ENCODE peak calls at places on chromosome 10, in four cellular contexts. One of them, this sample, is unnamed.

GRCh38 chr10:19966751-19967150 is 150.5 kb downstream of the PLXDC2 start:
- DNase-seq in kidney: no peak
- DNase-seq in HCT116: no peak
- DNase-seq in lower leg skin: no peak
- DNase-seq in this sample: no peak

GRCh38 chr10:32437334-32437733 is 8.6 kb upstream of the CCDC7 start:
- DNase-seq in kidney: no peak
- DNase-seq in lower leg skin: no peak
- DNase-seq in HCT116: no peak
- DNase-seq in this sample: no peak

GRCh38 chr10:15254808-15255655 is 86.5 kb upstream of the NMT2 start:
- DNase-seq in HCT116: no peak
- DNase-seq in kidney: no peak
- DNase-seq in lower leg skin: peak
- DNase-seq in this sample: no peak

GRCh38 chr10:28676297-28676967 is 889 bp upstream of the BAMBI start:
- DNase-seq in lower leg skin: peak
- DNase-seq in HCT116: no peak
- DNase-seq in kidney: no peak
- DNase-seq in this sample: no peak

GRCh38 chr10:105793071-105793470 is 1152.0 kb downstream of the SORCS3 start:
- DNase-seq in HCT116: no peak
- DNase-seq in kidney: no peak
- DNase-seq in lower leg skin: no peak
- DNase-seq in this sample: no peak

GRCh38 chr10:85459906-85460305 is 906.7 kb downstream of the GRID1 start:
- DNase-seq in HCT116: no peak
- DNase-seq in lower leg skin: no peak
- DNase-seq in kidney: no peak
- DNase-seq in this sample: no peak

GRCh38 chr10:96380821-96381220 is 22.0 kb upstream of the OPALIN start:
- DNase-seq in kidney: no peak
- DNase-seq in HCT116: no peak
- DNase-seq in lower leg skin: no peak
- DNase-seq in this sample: no peak

GRCh38 chr10:93357680-93358079 is 124.5 kb downstream of the MYOF start:
- DNase-seq in lower leg skin: no peak
- DNase-seq in HCT116: no peak
- DNase-seq in kidney: no peak
- DNase-seq in this sample: no peak

GRCh38 chr10:130550952-130551674 is 414.9 kb downstream of the GLRX3 start:
- DNase-seq in lower leg skin: no peak
- DNase-seq in HCT116: no peak
- DNase-seq in kidney: no peak
- DNase-seq in this sample: no peak

GRCh38 chr10:77594171-77594783 is 43.3 kb downstream of the KCNMA1 start:
- DNase-seq in lower leg skin: no peak
- DNase-seq in kidney: peak
- DNase-seq in HCT116: no peak
- DNase-seq in this sample: no peak

GRCh38 chr10:95864906-95865813 is 42.6 kb upstream of the CC2D2B start:
- DNase-seq in kidney: no peak
- DNase-seq in HCT116: peak
- DNase-seq in lower leg skin: no peak
- DNase-seq in this sample: no peak

GRCh38 chr10:17292375-17292774 is 64.3 kb downstream of the VIM start:
- DNase-seq in lower leg skin: no peak
- DNase-seq in kidney: no peak
- DNase-seq in HCT116: no peak
- DNase-seq in this sample: no peak

GRCh38 chr10:96917628-96918027 is 85.5 kb downstream of the LCOR start:
- DNase-seq in lower leg skin: no peak
- DNase-seq in HCT116: no peak
- DNase-seq in kidney: no peak
- DNase-seq in this sample: no peak

GRCh38 chr10:73232887-73233286 is 14.2 kb downstream of the DNAJC9 start:
- DNase-seq in kidney: no peak
- DNase-seq in lower leg skin: no peak
- DNase-seq in HCT116: no peak
- DNase-seq in this sample: no peak

GRCh38 chr10:11148638-11149037 is 131.0 kb downstream of the CELF2 start:
- DNase-seq in kidney: no peak
- DNase-seq in lower leg skin: no peak
- DNase-seq in HCT116: no peak
- DNase-seq in this sample: no peak

GRCh38 chr10:7891634-7892033 is 73.3 kb downstream of the TAF3 start:
- DNase-seq in kidney: no peak
- DNase-seq in HCT116: no peak
- DNase-seq in lower leg skin: no peak
- DNase-seq in this sample: no peak

GRCh38 chr10:90884414-90884813 is 12.6 kb downstream of the RPP30 start:
- DNase-seq in kidney: no peak
- DNase-seq in HCT116: no peak
- DNase-seq in lower leg skin: no peak
- DNase-seq in this sample: no peak

GRCh38 chr10:43292745-43293676 is 26.1 kb upstream of the RASGEF1A start:
- DNase-seq in kidney: peak
- DNase-seq in lower leg skin: peak
- DNase-seq in HCT116: peak
- DNase-seq in this sample: peak

GRCh38 chr10:71255817-71256660 is 43.7 kb downstream of the UNC5B start:
- DNase-seq in lower leg skin: no peak
- DNase-seq in HCT116: peak
- DNase-seq in kidney: no peak
- DNase-seq in this sample: no peak

GRCh38 chr10:113153493-113154127 is 203.6 kb downstream of the TCF7L2 start:
- DNase-seq in HCT116: no peak
- DNase-seq in lower leg skin: no peak
- DNase-seq in kidney: no peak
- DNase-seq in this sample: no peak

GRCh38 chr10:7787150-7787856 is 490 bp downstream of the KIN start:
- DNase-seq in kidney: no peak
- DNase-seq in HCT116: no peak
- DNase-seq in lower leg skin: peak
- DNase-seq in this sample: no peak

GRCh38 chr10:77801474-77802238 is 124.9 kb downstream of the DLG5 start:
- DNase-seq in HCT116: no peak
- DNase-seq in lower leg skin: no peak
- DNase-seq in kidney: no peak
- DNase-seq in this sample: no peak

GRCh38 chr10:110307805-110308204 is 3.1 kb upstream of the SMNDC1 start:
- DNase-seq in HCT116: no peak
- DNase-seq in kidney: no peak
- DNase-seq in lower leg skin: no peak
- DNase-seq in this sample: no peak

DNA sequence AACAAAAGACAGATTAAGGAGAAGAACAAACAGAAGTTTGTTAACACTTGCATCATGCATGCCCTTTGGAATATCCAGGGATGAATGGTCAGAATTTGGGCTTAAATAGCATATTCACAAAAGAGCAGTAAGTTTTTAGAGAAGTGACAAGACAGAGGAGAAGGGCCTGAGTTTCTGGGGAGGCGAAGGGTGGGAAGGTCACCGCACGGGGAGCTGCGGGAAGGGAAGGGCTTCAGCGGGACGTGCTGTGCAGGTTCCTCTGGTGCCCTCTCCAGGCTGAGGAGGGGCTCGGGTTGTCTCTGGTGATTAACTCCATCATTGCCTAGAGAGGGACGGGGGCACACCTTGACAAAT is 10.4 kb upstream of the ZNF22 start:
- DNase-seq in kidney: no peak
- DNase-seq in lower leg skin: peak
- DNase-seq in HCT116: no peak
- DNase-seq in this sample: no peak
- TF ChIP-seq CTCF in kidney: no peak
- TF ChIP-seq CTCF in lower leg skin: no peak
- TF ChIP-seq CTCF in HCT116: peak
- TF ChIP-seq CTCF in this sample: no peak

DNA sequence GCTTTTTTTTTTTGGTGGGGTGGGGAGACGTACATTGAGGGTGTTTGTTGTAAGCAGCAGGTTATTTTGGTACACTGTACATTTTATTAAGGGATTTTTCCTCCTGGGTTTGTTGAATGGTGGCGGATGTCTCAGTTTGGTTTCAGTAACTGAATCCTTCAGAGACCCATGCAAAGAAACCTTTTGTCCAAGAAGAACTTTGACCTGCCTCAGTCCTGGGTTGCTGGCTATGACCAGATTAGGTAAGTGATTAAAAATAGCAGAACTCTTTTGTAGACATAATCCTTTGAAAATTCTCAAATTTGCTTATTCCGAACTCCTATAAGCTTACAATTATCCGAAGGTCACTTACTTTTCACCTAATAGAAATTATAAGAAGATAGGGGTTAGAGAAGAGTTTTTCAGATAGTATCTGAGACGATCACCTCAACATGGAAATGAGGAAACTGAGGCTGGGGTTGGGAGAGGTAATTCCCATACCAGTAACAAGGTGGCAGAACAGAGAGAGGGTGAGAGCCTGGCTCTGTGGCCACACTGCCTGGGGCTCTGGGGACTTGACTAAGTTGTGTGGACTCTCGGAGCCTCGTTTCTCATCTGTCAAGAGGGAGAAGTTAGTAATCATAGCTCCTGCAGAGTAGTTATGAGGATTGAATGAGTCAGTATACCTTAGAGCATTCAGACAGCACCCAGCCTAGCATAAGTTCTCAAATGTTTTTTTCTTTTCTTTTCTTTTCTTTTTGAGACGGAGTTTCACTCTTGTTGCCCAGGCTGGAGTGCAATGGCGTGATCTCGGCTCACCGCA is 87.4 kb downstream of the CCNY start:
- DNase-seq in kidney: no peak
- DNase-seq in lower leg skin: no peak
- DNase-seq in HCT116: no peak
- DNase-seq in this sample: no peak
- TF ChIP-seq CTCF in kidney: no peak
- TF ChIP-seq CTCF in lower leg skin: no peak
- TF ChIP-seq CTCF in HCT116: no peak
- TF ChIP-seq CTCF in this sample: no peak

GRCh38 chr10:86671985-86672710 is 3.8 kb downstream of the LDB3 start:
- DNase-seq in lower leg skin: no peak
- DNase-seq in HCT116: no peak
- DNase-seq in kidney: peak
- DNase-seq in this sample: no peak

GRCh38 chr10:86671419-86671818 is 3.1 kb downstream of the LDB3 start:
- DNase-seq in HCT116: no peak
- DNase-seq in lower leg skin: no peak
- DNase-seq in kidney: no peak
- DNase-seq in this sample: no peak

GRCh38 chr10:86674912-86675311 is 6.6 kb downstream of the LDB3 start:
- DNase-seq in HCT116: no peak
- DNase-seq in kidney: no peak
- DNase-seq in lower leg skin: no peak
- DNase-seq in this sample: no peak

GRCh38 chr10:86673216-86673826 is 5.0 kb downstream of the LDB3 start:
- DNase-seq in lower leg skin: no peak
- DNase-seq in kidney: no peak
- DNase-seq in HCT116: no peak
- DNase-seq in this sample: no peak

DNA sequence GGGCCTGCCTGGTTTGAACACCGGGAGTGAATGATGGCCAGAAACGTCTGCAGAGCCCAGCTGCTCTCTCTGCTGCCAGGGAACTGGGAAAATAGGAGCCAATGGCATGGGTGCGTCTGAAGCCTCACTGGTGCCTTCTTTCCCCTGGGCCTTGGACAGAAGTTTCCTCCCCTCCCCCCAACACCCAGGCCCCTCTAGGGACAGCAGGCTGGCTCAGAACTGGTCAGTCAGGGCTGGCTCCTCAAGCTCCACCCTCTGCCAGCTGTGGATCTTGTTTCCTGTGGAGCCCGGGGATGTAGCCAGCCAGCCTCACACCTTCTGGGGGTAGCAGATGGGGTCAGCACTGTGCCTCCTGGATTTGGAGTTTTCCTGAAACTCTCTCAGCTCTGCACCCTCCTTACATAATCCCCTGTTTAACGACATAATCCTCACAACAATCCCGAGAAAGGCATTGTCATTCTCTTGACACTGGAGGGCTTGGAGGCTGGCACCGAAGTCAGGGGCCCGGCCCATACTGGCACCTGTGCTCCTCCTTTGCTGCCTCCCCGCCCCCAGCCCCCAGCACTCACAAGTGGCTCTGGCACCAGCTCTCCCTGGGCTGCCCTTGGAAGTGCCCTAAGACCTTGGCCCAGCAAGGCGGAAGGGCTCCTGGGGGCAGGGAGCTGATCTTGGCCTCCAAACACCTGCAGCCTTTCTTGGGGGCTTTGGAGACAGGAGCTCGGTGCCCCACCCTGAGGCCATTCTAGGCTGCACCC is 5.7 kb downstream of the LDB3 start:
- DNase-seq in lower leg skin: no peak
- DNase-seq in HCT116: no peak
- DNase-seq in kidney: peak
- DNase-seq in this sample: no peak
- TF ChIP-seq CTCF in lower leg skin: no peak
- TF ChIP-seq CTCF in HCT116: no peak
- TF ChIP-seq CTCF in kidney: no peak
- TF ChIP-seq CTCF in this sample: no peak

GRCh38 chr10:70132098-70133029 is at the start of gene AIFM2:
- DNase-seq in HCT116: peak
- DNase-seq in lower leg skin: peak
- DNase-seq in kidney: peak
- DNase-seq in this sample: peak
- TF ChIP-seq CTCF in HCT116: no peak
- TF ChIP-seq CTCF in lower leg skin: no peak
- TF ChIP-seq CTCF in kidney: no peak
- TF ChIP-seq CTCF in this sample: no peak

This sample was measured in omental fat pad.